ENCODE peak calls at places on chromosomes 11 and 22, in five cellular contexts. C, W, N, L and V are unnamed samples.
A peak's percentile ranks its signal among the peaks of the same experiment; 100 is the strongest.

GRCh38 chr11:57482782-57483569 is 22.6 kb downstream of the RTN4RL2 start:
- DNase-seq in C (no peak), W (no peak), L (no peak), N (no peak), V (no peak)

GRCh38 chr11:101269390-101269789 is 139.8 kb upstream of the PGR start:
- DNase-seq in N (no peak), C (no peak), W (no peak), L (no peak), V (no peak)

GRCh38 chr11:120403966-120404365 is 67.8 kb downstream of the ARHGEF12 start:
- DNase-seq in C (no peak), N (no peak), W (no peak), L (no peak), V (no peak)

GRCh38 chr11:78645226-78646202 is 70.8 kb upstream of the NARS2 start:
- DNase-seq in W (peak; percentile 75), C (peak; percentile 59), L (peak; percentile 35), N (no peak), V (peak; percentile 35)

GRCh38 chr11:82174610-82175009 is 559.1 kb downstream of the FAM181B start:
- DNase-seq in W (no peak), L (no peak), C (no peak), N (no peak), V (peak; percentile 12)

GRCh38 chr22:45884201-45885067 is 92.5 kb downstream of the WNT7B start:
- DNase-seq in C (no peak), L (no peak), N (peak; percentile 31), W (no peak), V (no peak)

GRCh38 chr11:32087602-32088001 is 3.3 kb upstream of the RCN1 start:
- DNase-seq in W (no peak), N (no peak), C (no peak), L (no peak), V (no peak)

GRCh38 chr11:125258626-125259025 is 94.1 kb downstream of the PKNOX2 start:
- DNase-seq in W (no peak), C (no peak), N (no peak), L (no peak), V (no peak)

GRCh38 chr11:19460718-19461405 is 220.1 kb upstream of the E2F8 start:
- DNase-seq in N (no peak), W (peak; percentile 34), C (no peak), L (no peak), V (no peak)

GRCh38 chr11:43408277-43408676 is 49.6 kb downstream of the TTC17 start:
- DNase-seq in N (no peak), W (no peak), C (no peak), L (no peak), V (no peak)

GRCh38 chr11:46889689-46890475 is 28.5 kb downstream of the LRP4 start:
- DNase-seq in C (peak; percentile 65), N (no peak), L (no peak), W (peak; percentile 83), V (peak; percentile 75)

GRCh38 chr11:92123540-92123939 is 101.1 kb upstream of the FAT3 start:
- DNase-seq in C (peak; percentile 31), L (peak; percentile 11), W (no peak), N (no peak), V (no peak)

GRCh38 chr22:29040385-29041275 is 21.0 kb downstream of the C22orf31 start:
- DNase-seq in C (peak; percentile 93), W (peak; percentile 76), N (no peak), L (peak; percentile 79), V (peak; percentile 78)

GRCh38 chr11:65424200-65425104 is 1.9 kb downstream of the NEAT1 start:
- DNase-seq in C (no peak), L (peak; percentile 23), N (no peak), W (peak; percentile 70), V (no peak)

GRCh38 chr11:67998150-67999045 is 5.5 kb downstream of the UNC93B1 start:
- DNase-seq in W (no peak), C (no peak), L (no peak), N (peak; percentile 53), V (peak; percentile 60)

GRCh38 chr22:29813563-29813962 is 24.5 kb downstream of the ASCC2 start:
- DNase-seq in N (no peak), C (no peak), W (no peak), L (no peak), V (no peak)

GRCh38 chr22:45225732-45226560 is 14.7 kb downstream of the KIAA0930 start:
- DNase-seq in C (no peak), N (no peak), W (no peak), L (no peak), V (no peak)

GRCh38 chr11:11311169-11311568 is 41.9 kb downstream of the CSNK2A3 start:
- DNase-seq in N (no peak), L (no peak), C (no peak), W (no peak), V (peak; percentile 57)

GRCh38 chr22:21766933-21767462 is 31.4 kb upstream of the YPEL1 start:
- DNase-seq in L (no peak), C (no peak), N (no peak), W (no peak), V (peak; percentile 88)

GRCh38 chr22:41442240-41442792 is 4.3 kb downstream of the TOB2 start:
- DNase-seq in W (no peak), L (no peak), C (no peak), N (no peak), V (no peak)

GRCh38 chr11:125085301-125086081 is 22.4 kb downstream of the SLC37A2 start:
- DNase-seq in W (no peak), L (no peak), N (no peak), C (no peak), V (no peak)

GRCh38 chr22:46568102-46568809 is 30.8 kb upstream of the CELSR1 start:
- DNase-seq in L (no peak), W (no peak), C (no peak), N (no peak), V (no peak)

GRCh38 chr11:26228778-26229177 is 103.2 kb upstream of the ANO3 start:
- DNase-seq in C (no peak), N (no peak), L (no peak), W (no peak), V (no peak)

GRCh38 chr11:84212467-84213390 is 926.6 kb upstream of the CCDC90B start:
- DNase-seq in N (no peak), L (no peak), C (no peak), W (no peak), V (no peak)

GRCh38 chr11:100863080-100863581 is 176.0 kb downstream of the ARHGAP42 start:
- DNase-seq in W (no peak), C (peak; percentile 95), L (peak; percentile 84), N (no peak), V (peak; percentile 37)

GRCh38 chr11:58628446-58628845 is 6.0 kb downstream of the CNTF start:
- DNase-seq in N (no peak), L (no peak), W (no peak), C (peak; percentile 29), V (no peak)

GRCh38 chr11:1750481-1750839 is at the start of gene IFITM10:
- DNase-seq in N (peak; percentile 57), L (no peak), W (no peak), C (no peak), V (no peak)
- H3K4me3 ChIP-seq in N (no peak within 1 kb of the TSS), L (peak within 1 kb of the TSS; percentile 21), W (no peak within 1 kb of the TSS), C (peak within 1 kb of the TSS; percentile 54), V (no peak within 1 kb of the TSS)

DNA sequence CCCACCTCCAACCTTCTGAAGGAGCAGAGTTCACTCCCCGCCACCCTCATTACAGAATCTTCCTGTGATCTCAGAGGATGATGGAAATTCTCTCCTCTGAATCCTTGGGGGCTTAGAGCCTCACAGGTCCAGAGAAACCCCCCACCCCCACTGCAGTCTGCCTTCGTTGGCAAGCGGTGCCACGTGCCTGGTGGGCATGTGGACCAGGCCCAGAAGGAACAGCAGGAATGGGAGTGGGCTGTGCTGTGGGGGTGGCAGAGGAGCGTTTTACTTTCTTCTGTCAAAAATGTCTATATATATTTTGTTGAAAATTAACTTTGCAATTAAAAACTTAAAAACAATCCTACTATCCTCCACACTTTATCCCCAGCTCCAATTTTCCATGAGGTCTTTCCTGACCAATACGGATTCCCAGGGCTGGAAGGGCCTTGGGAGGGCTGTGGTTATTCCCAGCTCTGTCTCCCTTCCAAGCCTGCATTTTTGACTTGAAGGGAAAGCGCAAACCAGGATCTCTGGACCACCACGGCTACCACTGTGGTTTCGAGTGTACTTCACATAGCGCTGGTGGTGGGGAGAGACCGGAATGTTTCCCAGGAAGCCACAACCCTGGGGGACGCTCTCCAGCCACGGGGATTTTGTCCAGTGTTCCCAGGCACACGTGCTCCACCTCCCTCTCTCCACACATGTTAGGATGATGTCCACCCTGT is 986 bp upstream of the NPTXR start:
- DNase-seq in C (peak; percentile 94), W (no peak), L (no peak), N (no peak), V (no peak)
- H3K4me3 ChIP-seq in C (no peak overlapping the region), W (no peak overlapping the region), L (no peak overlapping the region), N (no peak overlapping the region), V (no peak overlapping the region)

DNA sequence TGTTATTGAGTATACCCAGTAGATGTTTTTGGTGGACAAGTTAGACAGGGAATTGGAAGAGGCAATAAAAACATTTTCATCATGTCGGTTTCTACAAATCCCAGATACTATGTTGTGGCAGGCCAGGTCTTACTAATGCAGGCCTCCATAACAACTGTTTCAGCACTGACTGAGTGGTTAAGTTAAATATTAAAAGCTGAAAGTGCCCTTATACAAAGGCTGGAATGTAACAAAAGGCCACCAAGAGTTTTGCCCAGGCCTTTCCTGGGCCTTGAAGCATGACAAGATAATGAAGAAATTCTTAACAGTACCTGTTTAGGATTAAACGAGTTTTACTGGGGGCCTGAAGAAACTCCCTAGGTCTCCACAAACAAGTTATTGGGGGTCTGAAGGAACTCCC is 29.3 kb downstream of the DMC1 start:
- DNase-seq in C (no peak), W (no peak), N (no peak), L (no peak), V (no peak)
- H3K4me3 ChIP-seq in C (no peak overlapping the region), W (no peak overlapping the region), N (no peak overlapping the region), L (no peak overlapping the region), V (no peak overlapping the region)

GRCh38 chr22:23566716-23567475 is 13.2 kb downstream of the IGLL1 start:
- DNase-seq in W (no peak), C (no peak), N (no peak), L (no peak), V (no peak)
- H3K4me3 ChIP-seq in W (no peak overlapping the region), C (peak overlapping the region; percentile 33), N (no peak overlapping the region), L (no peak overlapping the region), V (no peak overlapping the region)

GRCh38 chr11:62547691-62548281 is 1.2 kb upstream of the AHNAK start:
- DNase-seq in L (no peak), W (peak; percentile 45), C (no peak), N (no peak), V (no peak)
- H3K4me3 ChIP-seq in L (peak overlapping the region; percentile 98), W (peak overlapping the region; percentile 67), C (peak overlapping the region; percentile 98), N (no peak overlapping the region), V (no peak overlapping the region)

DNA sequence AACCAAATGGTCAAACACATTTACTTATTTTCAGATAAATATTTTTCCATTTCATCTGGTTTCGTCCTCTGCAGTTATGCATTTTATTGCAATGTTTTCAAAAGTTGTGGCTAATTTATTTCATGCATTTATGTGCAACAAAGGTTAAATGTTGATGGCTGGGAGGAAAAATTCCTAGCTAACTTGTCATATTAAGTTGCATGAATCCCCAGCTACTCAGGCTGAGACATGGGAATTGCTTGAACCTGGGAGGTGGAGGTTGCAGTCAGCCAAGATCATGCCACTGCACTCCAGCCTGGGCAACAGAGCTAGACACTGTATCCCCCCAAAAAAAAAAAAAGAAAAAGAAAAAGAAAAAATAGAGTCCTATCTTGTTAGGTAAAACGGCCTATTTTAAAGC is 1862.4 kb upstream of the RAG2 start:
- DNase-seq in N (no peak), L (no peak), C (peak; percentile 57), W (no peak), V (no peak)
- H3K4me3 ChIP-seq in N (no peak overlapping the region), L (no peak overlapping the region), C (no peak overlapping the region), W (no peak overlapping the region), V (no peak overlapping the region)